ENCODE peak calls at places on chromosomes 4 and X, in seven cellular contexts. K, J, A, Y, M, P and D are unnamed samples.

GRCh38 chr4:82753725-82754410 is 44.7 kb downstream of the SCD5 start:
- DNase-seq in A (no peak), J (no peak), K (peak), M (no peak), Y (peak), P (no peak), D (no peak)

GRCh38 chr4:188372856-188373255 is 233.6 kb downstream of the TRIML1 start:
- DNase-seq in P (peak), M (no peak), A (no peak), K (peak), Y (peak), J (no peak), D (peak)

GRCh38 chr4:15110120-15110571 is 107.9 kb downstream of the CPEB2 start:
- DNase-seq in K (no peak), J (no peak), A (no peak), M (no peak), P (no peak), Y (no peak), D (no peak)

GRCh38 chrX:129777218-129777768 is 2.5 kb upstream of the SASH3 start:
- DNase-seq in M (no peak), Y (no peak), K (no peak), J (no peak), A (no peak), P (peak), D (no peak)

GRCh38 chr4:145719752-145720624 is 40.0 kb downstream of the C4orf51 start:
- DNase-seq in K (no peak), P (no peak), A (no peak), M (no peak), Y (no peak), J (no peak), D (no peak)

GRCh38 chr4:112423591-112423990 is 92.4 kb downstream of the NEUROG2 start:
- DNase-seq in A (no peak), P (no peak), K (peak), Y (no peak), J (no peak), M (no peak), D (no peak)

GRCh38 chr4:149961876-149962597 is 116.2 kb upstream of the DCLK2 start:
- DNase-seq in M (no peak), J (no peak), Y (peak), A (no peak), P (no peak), K (peak), D (no peak)

GRCh38 chrX:2767631-2768455 is 16.0 kb downstream of the XG start:
- DNase-seq in Y (peak), A (no peak), K (peak), M (no peak), J (peak), P (peak), D (peak)

GRCh38 chrX:40550069-40550468 is 30.7 kb upstream of the ATP6AP2 start:
- DNase-seq in M (no peak), A (no peak), Y (no peak), J (no peak), K (no peak), P (no peak), D (no peak)

GRCh38 chr4:24770111-24770584 is 25.2 kb upstream of the SOD3 start:
- DNase-seq in J (no peak), M (no peak), A (no peak), K (peak), P (no peak), Y (peak), D (peak)

DNA sequence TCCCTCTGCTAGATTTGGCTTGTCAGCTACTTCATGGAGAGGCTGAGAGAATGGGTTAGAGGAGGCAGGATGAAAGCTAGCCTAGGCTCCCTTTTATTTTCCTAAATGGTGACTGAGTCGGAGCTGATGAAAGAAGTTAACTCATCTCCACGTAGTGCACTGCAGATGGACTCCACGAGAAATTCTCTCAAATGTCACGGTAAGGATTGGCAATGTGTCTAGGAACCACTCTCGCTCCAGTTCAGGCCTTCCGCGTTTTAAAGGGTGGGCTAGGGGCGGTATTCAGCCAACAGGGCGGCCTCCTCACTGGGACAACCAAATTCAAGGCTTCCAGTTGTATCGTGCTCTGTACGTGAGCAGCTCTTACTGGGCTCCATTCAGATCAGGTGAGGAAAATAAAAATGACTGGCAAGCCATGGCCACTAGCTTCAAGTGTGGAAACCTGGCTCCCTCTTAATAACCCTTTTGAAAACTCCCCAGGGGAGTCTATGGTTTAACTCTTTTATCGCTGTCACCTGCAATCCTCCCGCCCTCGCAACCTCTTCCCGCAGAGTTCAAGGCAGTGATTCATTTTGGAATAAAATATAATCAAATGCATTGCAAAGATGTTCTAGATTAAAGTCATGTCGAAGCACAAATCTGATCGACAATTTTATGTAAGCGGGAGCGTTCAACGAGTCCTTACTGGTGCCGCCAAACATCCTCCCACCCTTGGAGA is 1.3 kb downstream of the SPOCK3 start:
- DNase-seq in M (peak), Y (no peak), A (peak), J (peak), K (no peak), P (no peak), D (peak)
- H3K4ac ChIP-seq in M (no peak), Y (no peak), A (no peak), J (no peak), K (no peak), P (no peak), D (no peak)

GRCh38 chr4:124060261-124060918 is 652.1 kb downstream of the ANKRD50 start:
- DNase-seq in M (no peak), J (no peak), K (peak), Y (peak), P (no peak), A (no peak), D (no peak)
- H3K4ac ChIP-seq in M (no peak), J (no peak), K (peak), Y (no peak), P (no peak), A (no peak), D (no peak)

GRCh38 chr4:62145276-62145675 is 945.1 kb downstream of the ADGRL3 start:
- DNase-seq in K (no peak), Y (no peak), P (no peak), J (no peak), M (no peak), A (no peak), D (no peak)
- H3K4ac ChIP-seq in K (no peak), Y (no peak), P (no peak), J (no peak), M (no peak), A (no peak), D (no peak)

DNA sequence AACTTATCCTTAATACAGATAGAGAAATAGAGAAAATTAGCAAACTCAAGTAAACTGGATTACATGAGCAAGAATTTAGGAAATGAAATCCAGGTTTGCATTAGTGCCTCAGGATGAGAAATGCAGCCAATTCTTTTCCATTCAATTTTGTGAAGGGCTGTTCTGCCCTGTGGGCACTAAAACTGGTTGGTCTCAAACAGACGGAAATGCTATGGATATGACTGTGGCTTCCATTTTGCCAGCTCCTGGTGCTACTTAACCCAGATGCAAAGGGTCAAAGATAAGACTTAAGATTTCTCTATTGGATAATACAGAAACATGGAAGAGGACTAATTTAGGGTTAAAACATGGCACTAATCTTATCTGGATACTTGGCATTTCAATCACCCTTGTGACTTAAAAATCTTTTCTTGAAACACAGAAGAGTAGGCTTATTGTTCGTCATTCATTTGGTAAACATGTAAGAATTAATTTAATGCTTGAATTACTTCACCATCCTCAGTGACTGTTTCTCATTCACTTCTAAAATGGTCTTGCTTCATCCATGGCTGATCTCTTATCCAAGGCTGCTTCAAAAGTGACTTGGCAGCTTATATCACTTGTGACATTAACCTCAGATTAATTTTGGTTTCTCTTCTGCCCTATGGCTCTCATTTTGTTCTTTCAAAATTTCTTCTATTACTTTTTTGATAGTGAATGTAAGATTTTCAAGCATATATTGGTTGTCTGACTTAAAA is 1008.7 kb downstream of the GLUD2 start:
- DNase-seq in P (no peak), Y (no peak), J (no peak), A (no peak), M (no peak), K (no peak), D (no peak)
- H3K4ac ChIP-seq in P (no peak), Y (no peak), J (no peak), A (no peak), M (no peak), K (no peak), D (no peak)

GRCh38 chrX:127947450-127947849 is 104.8 kb downstream of the ACTRT1 start:
- DNase-seq in P (no peak), J (no peak), Y (no peak), K (no peak), A (no peak), M (no peak), D (no peak)

DNA sequence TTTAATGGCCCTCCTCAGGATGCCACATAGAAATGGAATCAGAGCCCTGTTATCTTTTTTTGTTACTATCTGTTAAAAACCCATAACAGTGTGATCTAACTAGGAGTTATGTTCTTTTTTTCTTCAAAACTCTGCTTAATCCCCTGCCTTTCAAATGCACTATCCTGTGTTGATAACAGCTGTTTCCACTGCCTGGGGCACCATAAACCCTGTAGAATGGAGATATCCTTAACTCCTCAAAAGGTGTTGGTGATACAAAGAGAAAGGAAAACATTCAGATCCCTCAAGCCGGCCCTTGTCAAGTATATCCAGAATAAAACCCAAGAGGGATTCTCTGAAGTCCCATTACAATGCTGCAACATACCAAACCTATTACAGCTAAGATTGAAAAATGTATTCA is 108.6 kb downstream of the ACTRT1 start:
- DNase-seq in M (no peak), J (no peak), A (no peak), Y (no peak), K (no peak), P (no peak), D (peak)
- H3K4ac ChIP-seq in M (no peak), J (no peak), A (no peak), Y (no peak), K (no peak), P (no peak), D (no peak)